ENCODE peak calls at places on chromosomes 3 and 15, in eight cellular contexts. C is stimulated activated CD4-positive, alpha-beta T cell treated with anti-CD3 and anti-CD28 coated beads, TNF-alpha, amount 100 ng/mL, for 1 hour; I is adipocyte; H is left ventricle myocardium superior; D is RPMI7951; V is WERI-Rb-1; M is neural progenitor cell; X is SW480. Q is an unnamed sample.

GRCh38 chr3:115239717-115240116 is 92.6 kb upstream of the ZBTB20 start:
- DNase-seq in H (peak; percentile 47), X (peak; percentile 93), M (no peak), V (peak; percentile 21), I (peak; percentile 76), C (no peak), D (peak; percentile 99), Q (no peak)

GRCh38 chr15:64699767-64700388 is 75.5 kb downstream of the RBPMS2 start:
- DNase-seq in C (no peak), H (peak; percentile 67), D (peak; percentile 41), V (no peak), I (peak; percentile 63), X (no peak), M (peak; percentile 74), Q (no peak)

GRCh38 chr3:42701371-42702065 is 1.1 kb downstream of the HHATL start:
- DNase-seq in C (peak; percentile 41), H (peak; percentile 91), M (peak; percentile 90), X (peak; percentile 60), D (peak; percentile 65), I (peak; percentile 64), V (no peak), Q (peak; percentile 61)

GRCh38 chr3:156206157-156206556 is 85.8 kb downstream of the KCNAB1 start:
- DNase-seq in I (no peak), X (no peak), M (no peak), C (no peak), D (peak; percentile 66), H (no peak), V (no peak), Q (no peak)

GRCh38 chr15:40769310-40770146 is at the start of gene C15orf62:
- DNase-seq in V (no peak), D (no peak), X (peak; percentile 93), M (no peak), I (no peak), C (peak; percentile 56), H (no peak), Q (peak; percentile 91)

GRCh38 chr3:196603683-196604082 is 35.2 kb downstream of the FBXO45 start:
- DNase-seq in D (peak; percentile 16), M (no peak), C (no peak), X (no peak), V (no peak), I (no peak), H (no peak), Q (no peak)

GRCh38 chr15:70189826-70190225 is 92.1 kb upstream of the TLE3 start:
- DNase-seq in M (no peak), I (no peak), C (no peak), H (no peak), X (no peak), D (no peak), V (no peak), Q (no peak)

GRCh38 chr15:70252056-70252935 is 154.6 kb upstream of the TLE3 start:
- DNase-seq in M (no peak), D (no peak), H (no peak), V (no peak), C (no peak), X (no peak), I (no peak), Q (no peak)

GRCh38 chr3:36511761-36512496 is 131.6 kb downstream of the STAC start:
- DNase-seq in C (no peak), M (no peak), H (no peak), D (no peak), V (no peak), X (no peak), I (no peak), Q (no peak)

GRCh38 chr15:53115563-53115962 is 325.4 kb upstream of the ONECUT1 start:
- DNase-seq in H (no peak), V (no peak), D (no peak), X (no peak), M (no peak), I (no peak), C (no peak), Q (no peak)

GRCh38 chr15:74866090-74866489 is 7.1 kb downstream of the SCAMP2 start:
- DNase-seq in X (no peak), V (no peak), H (peak; percentile 12), I (peak; percentile 42), D (peak; percentile 45), C (no peak), M (no peak), Q (no peak)